ENCODE peak calls at places on chromosomes 13 and 19, in six cellular contexts. T, C, M, I, A and B are unnamed samples.

GRCh38 chr19:34577531-34578101 is 96.1 kb downstream of the WTIP start:
- DNase-seq in T (no peak), C (peak; percentile 82), M (peak; percentile 77), I (no peak), A (no peak), B (no peak)

GRCh38 chr13:26785845-26786630 is 25.5 kb upstream of the GPR12 start:
- DNase-seq in T (no peak), C (peak; percentile 80), M (peak; percentile 71), I (no peak), A (no peak), B (peak; percentile 90)

GRCh38 chr19:12956446-12957388 is at the start of gene GADD45GIP1:
- DNase-seq in T (no peak), C (peak; percentile 80), M (peak; percentile 91), I (peak; percentile 90), A (no peak), B (peak; percentile 86)

GRCh38 chr19:2656533-2656932 is 46.0 kb downstream of the GNG7 start:
- DNase-seq in T (no peak), C (no peak), M (no peak), I (no peak), A (no peak), B (no peak)

GRCh38 chr13:59445812-59446211 is 717.9 kb downstream of the DIAPH3 start:
- DNase-seq in T (no peak), C (no peak), M (no peak), I (no peak), A (no peak), B (no peak)

GRCh38 chr19:33432408-33433170 is 59.1 kb downstream of the CEBPG start:
- DNase-seq in T (no peak), C (no peak), M (no peak), I (no peak), A (no peak), B (no peak)

GRCh38 chr19:14476663-14477401 is 1.7 kb upstream of the PTGER1 start:
- DNase-seq in T (no peak), C (no peak), M (peak; percentile 78), I (peak; percentile 38), A (no peak), B (peak; percentile 24)

GRCh38 chr13:33218020-33218419 is 67.5 kb downstream of the STARD13 start:
- DNase-seq in T (no peak), C (no peak), M (peak; percentile 51), I (no peak), A (no peak), B (no peak)

GRCh38 chr19:45955905-45956608 is 17.6 kb downstream of the NOVA2 start:
- DNase-seq in T (no peak), C (no peak), M (peak; percentile 62), I (no peak), A (no peak), B (no peak)

GRCh38 chr19:15282311-15282705 is 50.0 kb downstream of the BRD4 start:
- DNase-seq in T (no peak), C (no peak), M (no peak), I (no peak), A (no peak), B (no peak)

GRCh38 chr13:26019881-26020535 is 31.8 kb downstream of the SHISA2 start:
- DNase-seq in T (no peak), C (no peak), M (no peak), I (no peak), A (no peak), B (no peak)

GRCh38 chr13:70311175-70311574 is 202.9 kb upstream of the KLHL1 start:
- DNase-seq in T (no peak), C (no peak), M (no peak), I (no peak), A (no peak), B (no peak)

GRCh38 chr13:70310720-70311119 is 202.5 kb upstream of the KLHL1 start:
- DNase-seq in T (no peak), C (no peak), M (peak; percentile 66), I (peak; percentile 3), A (peak; percentile 17), B (peak; percentile 0)
- TF ChIP-seq CTCF in T (no peak), C (peak; percentile 64), M (peak; percentile 78), I (no peak), A (peak; percentile 43), B (peak; percentile 58)

GRCh38 chr19:50387176-50387867 is 3.2 kb downstream of the POLD1 start:
- DNase-seq in T (no peak), C (no peak), M (no peak), I (no peak), A (no peak), B (no peak)

GRCh38 chr19:50381881-50382729 is 2.0 kb upstream of the POLD1 start:
- DNase-seq in T (no peak), C (no peak), M (no peak), I (no peak), A (no peak), B (no peak)

GRCh38 chr19:50383307-50383851 is 768 bp upstream of the POLD1 start:
- DNase-seq in T (no peak), C (peak; percentile 49), M (no peak), I (no peak), A (no peak), B (no peak)

GRCh38 chr19:50384685-50385535 is 763 bp downstream of the POLD1 start:
- DNase-seq in T (no peak), C (no peak), M (no peak), I (peak; percentile 3), A (no peak), B (no peak)

DNA sequence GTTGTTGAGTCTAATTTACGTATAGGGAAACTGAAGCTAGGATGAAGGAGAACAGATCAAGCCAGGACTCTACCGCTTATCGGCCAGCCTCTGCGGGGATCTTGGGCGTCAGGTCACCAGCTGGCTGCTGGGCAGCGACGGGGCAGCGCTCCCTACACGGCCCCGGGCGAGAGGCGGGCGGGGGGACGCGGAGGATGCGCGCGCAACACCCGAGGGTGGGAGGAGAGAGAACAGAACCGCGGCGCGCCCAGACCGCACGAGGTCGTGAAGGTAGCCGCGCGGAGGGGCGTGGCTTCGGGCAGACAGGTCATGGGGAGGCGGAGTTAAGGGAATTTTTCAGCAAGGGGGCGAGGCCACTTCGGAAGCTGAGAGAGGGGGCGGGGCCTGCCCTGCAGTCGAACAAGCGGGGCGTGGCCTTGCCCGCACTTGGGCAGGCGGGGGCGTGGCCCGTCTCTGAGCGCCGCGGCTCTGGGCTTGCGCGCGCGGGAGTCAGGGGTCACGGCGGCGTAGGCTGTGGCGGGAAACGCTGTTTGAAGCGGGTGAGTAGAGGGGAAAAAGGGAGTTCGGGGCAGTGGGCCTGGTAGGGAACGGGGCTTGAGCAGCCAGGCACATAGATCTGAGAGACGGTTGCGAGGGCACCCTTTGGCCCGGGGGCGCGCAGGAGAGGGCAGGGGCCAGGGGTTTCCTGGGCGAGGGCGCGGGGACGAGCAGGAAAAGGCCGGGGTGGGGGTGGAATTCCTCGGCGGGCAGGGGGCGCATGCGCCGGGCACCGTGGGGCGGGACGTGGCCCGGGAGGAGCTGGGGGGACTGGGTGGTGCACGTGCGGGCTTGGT is at the start of gene POLD1:
- DNase-seq in T (peak; percentile 86), C (peak; percentile 98), M (peak; percentile 99), I (peak; percentile 100), A (peak; percentile 78), B (peak; percentile 99)
- TF ChIP-seq CTCF in T (no peak), C (no peak), M (no peak), I (no peak), A (no peak), B (no peak)

DNA sequence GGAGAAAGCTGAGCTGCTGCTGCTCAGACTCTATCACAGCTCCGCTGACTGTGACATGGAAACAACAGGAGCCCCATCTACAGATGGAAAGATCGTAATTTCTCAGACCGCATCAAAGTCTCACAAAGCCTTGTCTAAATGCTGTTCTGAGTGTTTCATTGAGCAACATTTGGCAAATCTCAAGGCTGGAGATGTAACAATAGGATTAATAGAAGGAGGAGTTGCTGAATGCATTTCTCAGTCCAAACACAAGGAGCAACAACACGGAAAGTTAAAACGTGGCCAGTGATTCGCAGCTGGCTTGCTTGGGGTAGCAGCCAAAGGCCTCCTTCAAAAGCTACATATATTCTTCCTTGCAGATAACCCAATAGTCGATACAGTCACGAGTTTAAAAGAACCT is 55.7 kb downstream of the MRPL57 start:
- DNase-seq in T (no peak), C (no peak), M (no peak), I (no peak), A (no peak), B (no peak)
- TF ChIP-seq CTCF in T (no peak), C (no peak), M (no peak), I (no peak), A (no peak), B (no peak)

GRCh38 chr13:113051641-113052040 is 54.0 kb upstream of the F7 start:
- DNase-seq in T (no peak), C (no peak), M (no peak), I (no peak), A (no peak), B (no peak)
- TF ChIP-seq CTCF in T (no peak), C (no peak), M (no peak), I (no peak), A (no peak), B (no peak)

DNA sequence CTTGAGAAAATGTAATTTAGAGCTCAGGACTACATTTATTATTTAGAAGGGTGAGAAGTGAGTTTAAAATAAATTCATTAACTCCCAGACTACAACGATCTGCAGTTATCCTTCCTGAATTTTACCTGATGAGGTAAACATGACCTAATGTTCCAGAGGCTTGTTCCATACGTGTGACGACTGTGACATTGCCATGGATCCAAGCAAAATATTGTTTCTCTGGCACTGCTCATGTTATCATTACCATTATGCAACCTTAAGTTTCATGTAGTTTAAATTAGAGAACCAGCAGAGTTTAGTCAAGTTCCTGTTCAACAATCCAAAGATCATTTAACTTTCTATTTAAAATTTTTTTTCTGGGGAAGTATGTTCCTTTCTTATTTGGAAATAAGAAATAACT is 279.6 kb downstream of the KLF5 start:
- DNase-seq in T (no peak), C (no peak), M (no peak), I (no peak), A (no peak), B (no peak)
- TF ChIP-seq CTCF in T (no peak), C (no peak), M (no peak), I (no peak), A (no peak), B (no peak)